ENCODE peak calls at places on chromosomes 12 and 14, in nine cellular contexts. X, Y, R, D, P, F, S, U and H are unnamed samples.

GRCh38 chr12:89951050-89951693 is 242.5 kb upstream of the ATP2B1 start:
- DNase-seq in F (no peak), Y (peak; percentile 50), X (no peak), D (no peak), U (peak; percentile 36), P (no peak), R (no peak), S (peak; percentile 50), H (no peak)

GRCh38 chr12:79344855-79345840 is 345.6 kb downstream of the PAWR start:
- DNase-seq in X (peak; percentile 58), S (peak; percentile 74), U (peak; percentile 37), D (peak; percentile 87), P (no peak), F (peak; percentile 40), R (peak; percentile 22), Y (peak; percentile 60), H (peak; percentile 18)

GRCh38 chr12:117861691-117862090 is 107.1 kb downstream of the KSR2 start:
- DNase-seq in X (no peak), S (no peak), F (no peak), P (no peak), D (no peak), R (no peak), U (no peak), Y (no peak), H (no peak)

GRCh38 chr12:115485967-115486366 is 791.5 kb downstream of the MED13L start:
- DNase-seq in D (no peak), R (no peak), Y (no peak), U (peak; percentile 5), F (no peak), P (no peak), S (no peak), X (no peak), H (no peak)

GRCh38 chr12:85642810-85643209 is 193.4 kb downstream of the RASSF9 start:
- DNase-seq in D (peak; percentile 60), U (peak; percentile 90), X (no peak), F (no peak), S (no peak), Y (peak; percentile 76), R (no peak), P (no peak), H (no peak)

GRCh38 chr12:89353188-89353822 is 1.0 kb upstream of the DUSP6 start:
- DNase-seq in S (peak; percentile 92), P (no peak), Y (peak; percentile 77), X (peak; percentile 31), R (peak; percentile 50), D (peak; percentile 96), U (no peak), F (peak; percentile 81), H (peak; percentile 80)

GRCh38 chr12:21580748-21581495 is 23.7 kb downstream of the GYS2 start:
- DNase-seq in F (no peak), D (no peak), X (no peak), Y (no peak), P (no peak), R (no peak), U (no peak), S (no peak), H (no peak)

GRCh38 chr12:16325426-16325825 is 22.0 kb upstream of the MGST1 start:
- DNase-seq in U (no peak), D (no peak), R (no peak), Y (no peak), S (peak; percentile 53), X (no peak), F (no peak), P (no peak), H (no peak)

GRCh38 chr12:97616936-97617335 is 154.3 kb downstream of the RMST start:
- DNase-seq in F (no peak), X (no peak), D (no peak), P (no peak), S (no peak), Y (no peak), U (no peak), R (no peak), H (no peak)

GRCh38 chr14:104800600-104801283 is at the start of gene ZBTB42:
- DNase-seq in U (peak; percentile 63), R (peak; percentile 72), Y (peak; percentile 41), S (peak; percentile 91), F (peak; percentile 75), D (peak; percentile 81), P (no peak), X (no peak), H (no peak)

GRCh38 chr12:75735853-75736252 is 224.4 kb upstream of the KRR1 start:
- DNase-seq in S (no peak), X (no peak), R (no peak), Y (no peak), P (peak; percentile 52), U (no peak), F (no peak), D (no peak), H (no peak)

GRCh38 chr12:123164222-123164621 is 13.3 kb upstream of the PITPNM2 start:
- DNase-seq in F (no peak), R (no peak), U (no peak), X (no peak), S (no peak), Y (no peak), P (no peak), D (no peak), H (no peak)

GRCh38 chr12:1611775-1612174 is 17.3 kb upstream of the WNT5B start:
- DNase-seq in D (no peak), R (no peak), Y (peak; percentile 90), U (peak; percentile 92), X (no peak), F (no peak), P (no peak), S (no peak), H (no peak)

GRCh38 chr12:72282721-72283120 is 10.6 kb downstream of the TRHDE start:
- DNase-seq in X (no peak), Y (peak; percentile 34), U (no peak), F (no peak), P (no peak), R (no peak), S (no peak), D (no peak), H (no peak)
- TF ChIP-seq CTCF in X (peak; percentile 73), Y (peak; percentile 59), U (peak; percentile 50), F (no peak), P (peak; percentile 61), R (no peak), S (peak; percentile 18), D (peak; percentile 74), H (peak; percentile 48)

GRCh38 chr12:43957732-43958131 is 121.9 kb downstream of the TMEM117 start:
- DNase-seq in X (peak; percentile 37), F (no peak), Y (peak; percentile 75), U (peak; percentile 34), S (peak; percentile 25), P (no peak), D (peak; percentile 62), R (peak; percentile 47), H (peak; percentile 10)
- TF ChIP-seq CTCF in X (peak; percentile 63), F (peak; percentile 15), Y (peak; percentile 43), U (peak; percentile 46), S (peak; percentile 28), P (peak; percentile 56), D (peak; percentile 77), R (peak; percentile 55), H (peak; percentile 70)

GRCh38 chr12:124351422-124351821 is 56.5 kb downstream of the RFLNA start:
- DNase-seq in Y (no peak), D (no peak), P (no peak), X (no peak), U (no peak), F (no peak), S (no peak), R (no peak), H (no peak)
- TF ChIP-seq CTCF in Y (no peak), D (no peak), P (no peak), X (no peak), U (no peak), F (no peak), S (no peak), R (no peak), H (no peak)

GRCh38 chr14:55207832-55208231 is 16.4 kb upstream of the DLGAP5 start:
- DNase-seq in D (no peak), F (no peak), S (no peak), R (no peak), X (no peak), Y (no peak), P (no peak), U (no peak), H (no peak)
- TF ChIP-seq CTCF in D (no peak), F (no peak), S (no peak), R (no peak), X (no peak), Y (no peak), P (no peak), U (no peak), H (no peak)

DNA sequence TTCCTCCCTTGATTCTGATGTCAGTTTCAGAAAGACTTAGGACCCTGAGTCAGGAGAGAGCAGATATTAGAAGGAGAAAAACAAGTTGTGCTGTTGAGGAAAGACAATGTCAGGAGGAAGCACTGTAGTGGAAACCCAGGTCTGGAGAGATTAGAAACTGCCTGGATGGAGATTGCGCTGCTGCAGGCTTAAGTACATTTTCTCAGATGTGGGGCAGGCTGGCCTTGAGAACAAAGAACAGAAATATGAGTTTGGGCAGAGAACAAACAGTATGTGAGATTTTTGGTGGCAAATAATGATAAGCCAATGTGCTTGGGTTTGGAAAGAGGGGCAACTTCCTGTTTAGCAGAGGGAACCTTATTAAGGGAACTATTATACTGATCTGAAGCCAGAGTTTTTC is 74.3 kb upstream of the PRMT8 start:
- DNase-seq in D (peak; percentile 16), P (no peak), F (no peak), U (no peak), R (no peak), X (no peak), Y (no peak), S (no peak), H (no peak)
- TF ChIP-seq CTCF in D (no peak), P (no peak), F (no peak), U (no peak), R (no peak), X (no peak), Y (no peak), S (no peak), H (no peak)

DNA sequence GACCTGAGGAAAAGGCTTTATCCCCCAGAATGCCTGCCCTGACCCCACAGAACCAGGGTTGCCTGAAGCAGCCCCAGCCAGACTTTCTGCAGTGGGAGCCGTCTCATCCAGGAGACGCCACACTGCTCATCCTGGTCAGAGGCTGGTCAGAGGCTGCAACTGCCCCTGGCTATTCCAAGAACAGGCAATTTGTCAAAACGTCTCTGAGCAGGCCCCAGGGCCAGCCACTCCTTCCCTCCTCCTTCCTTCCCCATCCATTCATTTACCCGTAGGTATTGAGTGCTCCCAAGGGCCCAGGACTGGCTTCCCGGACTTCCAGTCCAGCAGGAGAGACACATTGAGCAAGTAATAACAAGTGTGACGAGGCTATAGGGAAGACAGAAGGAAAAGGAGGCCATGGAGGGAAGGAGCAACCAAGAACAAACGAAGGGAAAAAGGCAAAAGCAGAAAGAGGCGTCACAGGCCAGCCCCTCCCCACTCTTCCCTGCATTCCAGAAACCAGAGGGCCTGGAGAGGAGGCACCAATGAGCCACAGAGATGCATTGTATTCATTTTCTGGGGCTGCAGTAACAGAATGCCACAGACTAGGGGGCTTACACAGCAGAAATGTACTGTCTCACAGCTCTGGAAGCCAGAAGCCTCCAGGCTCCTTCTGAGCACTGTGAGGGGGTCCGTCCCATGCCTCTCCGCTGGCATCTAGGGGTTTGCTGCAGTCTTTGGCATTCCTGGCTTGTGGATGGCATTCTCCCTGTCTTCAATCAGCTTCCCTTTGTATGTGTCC is 21.0 kb upstream of the CD9 start:
- DNase-seq in R (no peak), Y (peak; percentile 7), X (no peak), D (peak; percentile 86), S (no peak), P (no peak), F (no peak), U (peak; percentile 37), H (peak; percentile 37)
- TF ChIP-seq CTCF in R (no peak), Y (peak; percentile 9), X (no peak), D (peak; percentile 73), S (no peak), P (peak; percentile 42), F (no peak), U (peak; percentile 28), H (peak; percentile 38)